ENCODE peak calls at places on chromosomes 2 and 18, in four cellular contexts. Q is adrenal gland; D is CD8-positive, alpha-beta T cell; U is left lung. V is an unnamed sample.

GRCh38 chr2:151200844-151201243 is 60.8 kb downstream of the RBM43 start:
- DNase-seq in U (no peak), D (no peak), Q (no peak), V (no peak)

GRCh38 chr2:238947243-238947760 is 99.4 kb downstream of the TWIST2 start:
- DNase-seq in U (no peak), D (no peak), Q (no peak), V (no peak)

GRCh38 chr2:165691615-165692014 is 102.4 kb downstream of the GALNT3 start:
- DNase-seq in D (no peak), Q (no peak), U (no peak), V (no peak)

GRCh38 chr18:58670561-58671121 is 624 bp upstream of the MALT1 start:
- DNase-seq in D (no peak), U (no peak), Q (no peak), V (no peak)

GRCh38 chr18:70429847-70430500 is 141.1 kb downstream of the SOCS6 start:
- DNase-seq in U (peak; percentile 77), D (no peak), Q (no peak), V (no peak)

GRCh38 chr2:15674637-15675455 is 83.2 kb downstream of the DDX1 start:
- DNase-seq in Q (no peak), D (no peak), U (no peak), V (no peak)

GRCh38 chr2:85134255-85135065 is 1.3 kb downstream of the TCF7L1 start:
- DNase-seq in D (no peak), Q (peak; percentile 28), U (peak; percentile 84), V (peak; percentile 57)

GRCh38 chr18:48490641-48491040 is 48.2 kb upstream of the CTIF start:
- DNase-seq in Q (no peak), U (no peak), D (no peak), V (no peak)

GRCh38 chr18:75558790-75559189 is 131.3 kb upstream of the SMIM21 start:
- DNase-seq in U (no peak), D (no peak), Q (no peak), V (no peak)

GRCh38 chr2:180001726-180002125 is 5.4 kb downstream of the CWC22 start:
- DNase-seq in Q (no peak), D (no peak), U (no peak), V (no peak)

GRCh38 chr18:8478166-8478967 is 130.9 kb upstream of the RAB12 start:
- DNase-seq in D (peak; percentile 35), U (peak; percentile 83), Q (peak; percentile 59), V (no peak)

GRCh38 chr2:27591745-27592144 is 8.9 kb downstream of the ZNF512 start:
- DNase-seq in Q (no peak), U (no peak), D (no peak), V (no peak)

GRCh38 chr18:78754311-78755043 is 225.1 kb upstream of the SALL3 start:
- DNase-seq in U (no peak), D (no peak), Q (no peak), V (peak; percentile 19)

GRCh38 chr2:31107588-31108300 is 30.5 kb downstream of the GALNT14 start:
- DNase-seq in D (no peak), Q (no peak), U (no peak), V (no peak)

GRCh38 chr2:225415809-225416208 is 16.3 kb downstream of the NYAP2 start:
- DNase-seq in D (no peak), Q (no peak), U (no peak), V (no peak)

GRCh38 chr2:225416616-225417367 is 17.3 kb downstream of the NYAP2 start:
- DNase-seq in Q (no peak), D (no peak), U (no peak), V (no peak)

GRCh38 chr2:225414902-225415301 is 15.4 kb downstream of the NYAP2 start:
- DNase-seq in Q (no peak), U (no peak), D (no peak), V (no peak)

DNA sequence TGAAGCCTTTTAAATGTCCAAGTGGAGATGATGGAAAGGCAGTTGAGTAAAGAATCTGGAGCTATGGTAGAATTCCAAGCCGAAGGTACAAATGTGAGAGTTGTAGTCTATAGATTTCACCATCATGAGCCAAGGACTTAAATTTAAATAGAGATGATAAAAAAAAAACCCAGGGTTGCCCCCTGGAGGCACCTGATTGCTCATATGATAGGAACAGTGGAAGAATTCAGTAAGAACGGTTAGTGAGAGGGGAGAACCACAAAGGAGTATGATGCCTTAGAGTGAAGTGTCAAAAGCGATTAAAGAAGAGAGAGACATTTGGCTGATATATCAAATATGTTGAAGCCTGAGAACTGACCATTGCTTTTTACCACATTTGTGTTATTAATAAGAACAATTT is 11.9 kb downstream of the NYAP2 start:
- DNase-seq in D (no peak), U (no peak), Q (no peak), V (no peak)
- TF ChIP-seq CTCF in D (no peak), U (no peak), Q (no peak), V (peak; percentile 11)

GRCh38 chr2:33380001-33380609 is 96.3 kb upstream of the RASGRP3 start:
- DNase-seq in U (no peak), D (no peak), Q (no peak), V (no peak)
- H3K27ac ChIP-seq in U (no peak overlapping the region), D (no peak overlapping the region), Q (no peak overlapping the region), V (no peak overlapping the region)

DNA sequence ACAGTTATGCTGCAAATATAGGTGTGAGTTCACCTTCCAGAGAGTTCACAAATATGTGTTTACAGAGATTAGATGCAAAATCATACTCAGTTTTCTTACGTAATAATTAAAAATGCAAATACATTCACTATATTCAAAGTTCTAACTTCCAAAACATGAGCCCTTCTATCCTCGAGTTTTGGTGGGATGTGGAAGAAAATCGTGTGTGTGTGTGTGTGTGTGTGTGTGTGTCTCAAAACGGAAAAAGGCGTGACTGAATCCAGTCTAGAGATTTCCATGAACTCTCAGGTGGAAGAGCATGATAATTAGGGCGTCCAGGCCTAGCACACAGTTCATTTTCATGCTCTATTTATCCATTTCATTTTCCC is 1.2 kb downstream of the DSG2 start:
- DNase-seq in D (no peak), Q (no peak), U (no peak), V (no peak)
- H3K4me3 ChIP-seq in D (no peak overlapping the region), Q (no peak overlapping the region), U (peak overlapping the region; percentile 37), V (peak overlapping the region; percentile 82)

DNA sequence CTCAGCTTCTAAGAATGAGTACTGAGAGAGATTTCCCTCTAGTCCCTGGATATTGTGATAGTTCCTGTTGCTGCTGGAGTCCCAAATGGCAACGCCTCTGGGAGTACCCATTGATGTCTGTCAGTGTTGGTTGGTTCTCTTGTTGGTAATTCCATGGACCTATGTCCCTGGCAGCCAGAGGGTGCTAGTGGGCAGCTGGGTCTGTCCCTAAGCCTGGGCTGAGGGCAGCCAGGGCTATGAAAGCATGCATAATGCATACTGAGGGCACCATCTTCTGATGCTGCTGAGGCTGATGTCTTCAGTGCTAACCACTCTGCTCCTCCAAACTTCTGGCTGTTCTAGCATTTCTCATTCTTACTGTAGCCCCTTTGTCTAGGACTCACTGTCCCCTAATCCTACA is 35.9 kb downstream of the NABP1 start:
- DNase-seq in U (peak; percentile 64), Q (no peak), D (no peak), V (no peak)
- TF ChIP-seq CTCF in U (no peak), Q (no peak), D (no peak), V (peak; percentile 17)